ENCODE peak calls at places on chromosomes 11 and 22, in seven cellular contexts. Q is mesenchymal stem cell, O is neuronal stem cell, K is H1, W is IMR-90, E is H9, H is trophoblast cell. Y is an unnamed sample.

GRCh38 chr11:84969103-84969502 is 658.0 kb downstream of the DLG2 start:
- DNase-seq in K (no peak), Q (peak), O (no peak), W (no peak), H (peak), E (no peak), Y (peak)

GRCh38 chr11:67393990-67394389 is 2.2 kb downstream of the RAD9A start:
- DNase-seq in O (no peak), W (no peak), E (no peak), H (no peak), Q (no peak), K (no peak), Y (no peak)

GRCh38 chr11:118908931-118909618 is 16.7 kb downstream of the BCL9L start:
- DNase-seq in W (peak), E (peak), Q (peak), O (no peak), K (no peak), H (no peak), Y (peak)

GRCh38 chr11:120334894-120335462 is 1.2 kb upstream of the ARHGEF12 start:
- DNase-seq in K (no peak), E (peak), O (peak), Q (peak), H (peak), W (peak), Y (peak)

GRCh38 chr11:65560555-65561418 is 2.6 kb upstream of the LTBP3 start:
- DNase-seq in H (no peak), Q (peak), E (peak), O (no peak), K (no peak), W (peak), Y (peak)

GRCh38 chr11:74615311-74615710 is 22.9 kb downstream of the POLD3 start:
- DNase-seq in W (no peak), E (no peak), Q (no peak), K (no peak), H (no peak), O (no peak), Y (no peak)

GRCh38 chr22:48376936-48377335 is 1450.7 kb downstream of the BRD1 start:
- DNase-seq in E (no peak), K (no peak), O (no peak), Q (no peak), H (no peak), W (no peak), Y (no peak)

GRCh38 chr11:46543564-46543963 is 50.3 kb downstream of the AMBRA1 start:
- DNase-seq in H (no peak), W (no peak), K (no peak), Q (no peak), O (no peak), E (no peak), Y (no peak)

DNA sequence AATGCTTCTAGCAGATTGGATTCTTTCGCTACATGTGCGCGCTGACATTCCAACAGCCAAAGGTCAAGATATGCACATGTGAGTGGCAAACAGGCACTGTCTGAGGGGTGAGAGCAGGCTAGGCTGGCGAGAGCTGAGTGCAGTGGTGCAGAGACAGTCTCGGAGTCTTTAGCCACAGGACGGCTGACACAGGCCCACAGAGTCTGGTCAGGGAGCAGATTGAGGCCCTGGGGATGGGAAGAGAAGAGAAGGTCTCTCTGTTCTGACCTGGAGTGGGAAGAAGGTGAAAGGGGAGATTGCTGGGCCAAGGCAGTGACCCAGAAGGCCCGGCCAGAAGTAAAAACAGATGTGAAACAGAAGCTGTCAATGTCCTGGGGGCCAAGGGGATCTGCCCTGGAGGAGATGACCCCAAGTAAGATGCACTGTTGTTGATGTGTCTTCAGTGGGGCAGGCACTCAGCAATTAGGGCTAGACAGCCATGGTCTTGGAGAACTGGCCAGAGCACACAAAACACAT is 197.8 kb downstream of the ETS1 start:
- DNase-seq in H (no peak), E (no peak), Q (no peak), K (no peak), W (no peak), O (no peak), Y (no peak)
- H2BK5ac ChIP-seq in H (peak), E (no peak), Q (no peak), K (no peak), W (no peak), O (no peak), Y (no peak)

GRCh38 chr11:122276221-122276620 is 160.2 kb upstream of the BLID start:
- DNase-seq in H (no peak), W (no peak), O (no peak), K (no peak), Q (no peak), E (no peak), Y (no peak)
- H3K4ac ChIP-seq in H (no peak), W (no peak), O (no peak), K (no peak), Q (no peak), E (no peak), Y (no peak)

GRCh38 chr22:44218071-44218470 is 37.3 kb downstream of the PARVG start:
- DNase-seq in K (no peak), W (no peak), E (no peak), H (no peak), Q (no peak), O (no peak), Y (no peak)
- H2BK5ac ChIP-seq in K (no peak), W (no peak), E (no peak), H (no peak), Q (no peak), O (no peak), Y (no peak)

DNA sequence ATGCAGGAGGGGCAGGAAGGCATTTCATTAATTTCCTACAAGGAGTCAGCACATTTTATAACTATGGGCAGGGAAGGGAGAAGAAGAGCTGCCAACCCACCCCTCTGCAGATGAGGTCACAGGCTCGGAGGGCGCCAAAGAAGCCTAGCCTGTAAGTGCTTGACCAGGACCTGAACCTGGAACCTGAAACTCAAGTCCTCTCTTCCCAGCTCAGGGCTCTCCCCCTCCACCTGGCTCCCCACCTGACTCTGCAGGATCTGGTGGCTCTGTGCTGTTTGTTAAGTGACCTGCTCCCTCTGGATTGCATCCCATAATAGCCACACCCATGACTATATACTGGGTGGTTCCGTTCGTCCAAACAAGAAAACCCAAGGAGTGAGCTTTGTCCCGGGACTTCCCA is 27.3 kb downstream of the SCGB1A1 start:
- DNase-seq in K (no peak), W (no peak), H (no peak), E (no peak), O (no peak), Q (no peak), Y (no peak)
- H3K4ac ChIP-seq in K (no peak), W (no peak), H (no peak), E (no peak), O (no peak), Q (no peak), Y (no peak)

DNA sequence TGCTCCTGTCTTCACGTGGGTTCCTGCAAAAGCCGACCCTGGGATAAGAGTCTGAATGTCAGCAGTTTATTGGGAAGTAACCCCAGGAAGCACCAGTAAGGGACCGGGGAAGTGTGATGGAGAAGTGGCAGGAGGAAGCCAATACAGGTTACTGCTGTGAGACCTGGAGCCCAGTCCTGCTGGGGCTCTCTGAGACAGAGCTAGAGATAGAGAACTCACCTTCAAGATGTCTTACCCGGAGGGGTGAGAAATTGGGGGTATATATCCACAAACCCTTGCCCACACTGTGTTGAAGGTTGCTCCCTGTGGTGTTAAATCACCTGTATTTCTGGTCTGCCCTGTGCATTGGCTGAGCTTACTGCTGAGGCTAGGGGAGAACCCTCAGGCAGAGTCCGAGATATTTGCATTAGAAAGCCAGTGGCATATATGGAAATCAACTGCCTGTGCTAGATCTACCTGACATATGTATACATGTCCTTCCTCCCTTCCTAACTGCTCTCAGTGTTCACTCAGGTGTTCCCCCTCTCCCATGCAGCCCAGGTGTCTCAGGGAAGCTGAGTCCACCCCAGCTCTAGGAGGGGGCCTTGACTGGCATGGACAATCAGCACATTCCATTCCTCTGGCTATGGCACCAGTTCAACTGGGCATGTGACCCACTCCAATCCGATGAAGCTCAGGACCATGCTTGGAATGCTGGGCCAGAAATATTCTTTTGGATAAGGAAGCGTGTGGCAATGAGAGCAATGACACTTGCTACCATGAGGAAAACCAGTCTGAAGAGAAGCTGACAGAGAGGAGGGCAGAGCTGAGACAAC is 6.8 kb upstream of the MICAL2 start:
- DNase-seq in O (no peak), H (no peak), K (no peak), W (no peak), Q (no peak), E (no peak), Y (no peak)
- H2BK5ac ChIP-seq in O (no peak), H (no peak), K (peak), W (no peak), Q (no peak), E (no peak), Y (no peak)

GRCh38 chr22:39150848-39151215 is 1.6 kb downstream of the CBX7 start:
- DNase-seq in O (no peak), W (no peak), Q (no peak), K (no peak), E (no peak), H (no peak), Y (no peak)
- H3K4ac ChIP-seq in O (no peak), W (no peak), Q (no peak), K (no peak), E (no peak), H (no peak), Y (no peak)

GRCh38 chr11:9772218-9772617 is 108.3 kb downstream of the SWAP70 start:
- DNase-seq in O (no peak), K (no peak), E (no peak), Q (no peak), W (no peak), H (no peak), Y (peak)
- H2BK5ac ChIP-seq in O (no peak), K (no peak), E (no peak), Q (no peak), W (peak), H (no peak), Y (no peak)

GRCh38 chr11:34027516-34028406 is 23.8 kb upstream of the CAPRIN1 start:
- DNase-seq in K (no peak), W (no peak), O (no peak), H (no peak), Q (no peak), E (no peak), Y (no peak)

GRCh38 chr11:34026432-34026831 is 25.1 kb upstream of the CAPRIN1 start:
- DNase-seq in K (no peak), W (no peak), H (no peak), E (no peak), O (no peak), Q (no peak), Y (no peak)

GRCh38 chr11:34021977-34022735 is 29.4 kb upstream of the CAPRIN1 start:
- DNase-seq in E (no peak), Q (no peak), W (no peak), K (no peak), H (no peak), O (no peak), Y (no peak)
- H3K4ac ChIP-seq in E (no peak), Q (no peak), W (no peak), K (no peak), H (no peak), O (no peak), Y (no peak)

DNA sequence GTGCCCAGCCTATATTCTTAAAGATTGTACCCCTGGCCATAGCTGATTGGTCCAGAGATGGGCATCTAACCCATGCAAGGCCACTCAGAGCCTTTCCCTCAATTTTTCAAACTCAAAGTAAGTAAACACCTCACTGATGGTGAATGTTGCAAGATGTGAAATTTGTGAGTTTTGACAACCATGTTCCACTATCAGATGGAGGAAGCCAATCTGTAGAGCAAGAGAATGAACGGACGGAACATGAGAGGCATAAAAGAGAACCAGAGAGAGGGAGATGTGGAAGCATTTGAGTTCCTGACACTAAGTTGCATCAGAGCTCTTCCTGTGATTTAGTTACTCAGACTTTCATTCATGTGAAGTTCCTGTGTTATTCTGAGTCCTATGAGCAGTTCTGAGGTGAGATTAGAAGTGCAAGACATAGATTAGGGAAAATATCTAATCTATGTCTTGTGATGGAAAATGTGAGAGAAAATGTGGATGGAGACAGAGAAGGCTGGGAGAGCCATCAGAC is 73.3 kb downstream of the PRSS23 start:
- DNase-seq in Q (no peak), E (no peak), H (no peak), K (no peak), O (no peak), W (peak), Y (no peak)
- H2BK5ac ChIP-seq in Q (no peak), E (no peak), H (no peak), K (no peak), O (no peak), W (no peak), Y (no peak)

Y was measured in mesendoderm.